ENCODE peak calls at places on chromosomes 16 and 17, in eight cellular contexts. K is psoas muscle; R is Peyer's patch; B is heart right ventricle; D is naive thymus-derived CD4-positive, alpha-beta T cell; I is brain microvascular endothelial cell; Y is sigmoid colon; A is left ventricle myocardium inferior. G is an unnamed sample.

GRCh38 chr16:8571061-8571596 is 19.2 kb downstream of the TMEM114 start:
- DNase-seq in K (no peak), R (no peak), B (no peak), D (no peak), I (peak; percentile 71), Y (no peak), A (no peak), G (no peak)

GRCh38 chr17:72724375-72724774 is 368.1 kb downstream of the SLC39A11 start:
- DNase-seq in K (no peak), R (no peak), B (no peak), D (no peak), I (no peak), Y (no peak), A (no peak), G (no peak)

GRCh38 chr17:28725660-28726395 is at the start of gene TLCD1:
- DNase-seq in K (peak; percentile 79), R (peak; percentile 89), B (peak; percentile 39), D (peak; percentile 40), I (peak; percentile 53), Y (peak; percentile 84), A (peak; percentile 68), G (peak; percentile 79)

GRCh38 chr16:70706948-70707465 is 21.2 kb upstream of the MTSS2 start:
- DNase-seq in K (no peak), R (no peak), B (no peak), D (no peak), I (peak; percentile 29), Y (peak; percentile 90), A (no peak), G (no peak)

GRCh38 chr17:81025756-81026155 is 9.2 kb upstream of the BAIAP2 start:
- DNase-seq in K (peak; percentile 71), R (no peak), B (no peak), D (no peak), I (no peak), Y (peak; percentile 74), A (no peak), G (no peak)

GRCh38 chr16:23594186-23594585 is 1.9 kb downstream of the NDUFAB1 start:
- DNase-seq in K (no peak), R (no peak), B (peak; percentile 41), D (no peak), I (no peak), Y (no peak), A (peak; percentile 36), G (no peak)

GRCh38 chr17:80284631-80285030 is 24.0 kb downstream of the RNF213 start:
- DNase-seq in K (peak; percentile 14), R (no peak), B (no peak), D (no peak), I (no peak), Y (no peak), A (no peak), G (no peak)

GRCh38 chr16:22946433-22946832 is 132.5 kb downstream of the HS3ST2 start:
- DNase-seq in K (no peak), R (no peak), B (no peak), D (no peak), I (no peak), Y (no peak), A (no peak), G (no peak)

GRCh38 chr17:65463242-65463641 is 98.2 kb downstream of the AXIN2 start:
- DNase-seq in K (peak; percentile 90), R (no peak), B (peak; percentile 50), D (no peak), I (peak; percentile 20), Y (no peak), A (peak; percentile 78), G (no peak)

GRCh38 chr16:72198641-72199250 is 26.8 kb upstream of the PMFBP1 start:
- DNase-seq in K (no peak), R (no peak), B (no peak), D (no peak), I (no peak), Y (no peak), A (no peak), G (no peak)

GRCh38 chr16:57843400-57843799 is 41.1 kb upstream of the KIFC3 start:
- DNase-seq in K (no peak), R (no peak), B (no peak), D (no peak), I (no peak), Y (no peak), A (no peak), G (no peak)

GRCh38 chr17:2215616-2216364 is 87.8 kb downstream of the SMG6 start:
- DNase-seq in K (peak; percentile 75), R (peak; percentile 60), B (peak; percentile 81), D (peak; percentile 77), I (peak; percentile 91), Y (peak; percentile 89), A (peak; percentile 79), G (peak; percentile 57)

GRCh38 chr16:80518436-80518835 is 22.4 kb upstream of the DYNLRB2 start:
- DNase-seq in K (no peak), R (no peak), B (no peak), D (peak; percentile 25), I (no peak), Y (no peak), A (no peak), G (no peak)

GRCh38 chr16:51144203-51144602 is 6.9 kb downstream of the SALL1 start:
- DNase-seq in K (no peak), R (no peak), B (no peak), D (no peak), I (no peak), Y (no peak), A (no peak), G (no peak)
- H3K27ac ChIP-seq in K (no peak overlapping the region), R (no peak overlapping the region), B (no peak overlapping the region), D (no peak overlapping the region), I (no peak overlapping the region), Y (no peak overlapping the region), A (no peak overlapping the region), G (no peak overlapping the region)

DNA sequence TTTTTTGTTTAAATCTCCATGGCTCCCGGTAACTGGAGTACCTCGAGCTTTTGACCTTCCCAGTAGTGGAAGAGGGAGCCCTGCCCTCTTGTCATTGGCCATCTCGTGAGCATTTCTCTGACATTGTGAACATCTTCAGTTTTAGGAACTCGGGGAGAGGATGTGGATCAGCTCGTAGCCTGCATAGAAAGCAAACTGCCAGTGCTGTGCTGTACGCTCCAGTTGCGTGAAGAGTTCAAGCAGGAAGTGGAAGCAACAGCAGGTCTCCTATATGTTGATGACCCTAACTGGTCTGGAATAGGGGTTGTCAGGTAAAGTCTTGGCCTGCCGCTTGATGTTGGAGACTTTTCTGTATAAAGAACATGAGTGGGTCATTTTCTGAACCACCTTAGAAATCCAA is 24.3 kb downstream of the NTAN1 start:
- DNase-seq in K (no peak), R (no peak), B (no peak), D (no peak), I (no peak), Y (peak; percentile 53), A (no peak), G (no peak)
- H3K36me3 ChIP-seq in K (peaks cover 72% of the 10 kb centered on the region), R (no peaks in the 10 kb centered on the region), B (peaks cover 99% of the 10 kb centered on the region), D (peaks cover 25% of the 10 kb centered on the region), I (peaks cover 67% of the 10 kb centered on the region), Y (peaks cover 88% of the 10 kb centered on the region), A (peaks cover 89% of the 10 kb centered on the region), G (peaks cover 18% of the 10 kb centered on the region)

GRCh38 chr17:40309938-40310510 is 1.0 kb downstream of the RARA start:
- DNase-seq in K (no peak), R (no peak), B (no peak), D (no peak), I (no peak), Y (peak; percentile 65), A (peak; percentile 28), G (peak; percentile 53)
- H3K4me3 ChIP-seq in K (peak overlapping the region; percentile 62), R (no peak overlapping the region), B (peak overlapping the region; percentile 44), D (peak overlapping the region; percentile 51), I (no peak overlapping the region), Y (no peak overlapping the region), A (peak overlapping the region; percentile 59), G (no peak overlapping the region)

GRCh38 chr17:57355090-57355859 is 99.0 kb downstream of the MSI2 start:
- DNase-seq in K (no peak), R (no peak), B (peak; percentile 54), D (no peak), I (no peak), Y (no peak), A (no peak), G (no peak)

GRCh38 chr17:57356153-57356721 is 99.9 kb downstream of the MSI2 start:
- DNase-seq in K (no peak), R (no peak), B (no peak), D (no peak), I (no peak), Y (no peak), A (no peak), G (no peak)

GRCh38 chr17:57357830-57358426 is 101.6 kb downstream of the MSI2 start:
- DNase-seq in K (no peak), R (peak; percentile 11), B (no peak), D (no peak), I (no peak), Y (no peak), A (no peak), G (no peak)

GRCh38 chr17:57356722-57357391 is 100.5 kb downstream of the MSI2 start:
- DNase-seq in K (no peak), R (no peak), B (no peak), D (no peak), I (no peak), Y (no peak), A (no peak), G (no peak)

DNA sequence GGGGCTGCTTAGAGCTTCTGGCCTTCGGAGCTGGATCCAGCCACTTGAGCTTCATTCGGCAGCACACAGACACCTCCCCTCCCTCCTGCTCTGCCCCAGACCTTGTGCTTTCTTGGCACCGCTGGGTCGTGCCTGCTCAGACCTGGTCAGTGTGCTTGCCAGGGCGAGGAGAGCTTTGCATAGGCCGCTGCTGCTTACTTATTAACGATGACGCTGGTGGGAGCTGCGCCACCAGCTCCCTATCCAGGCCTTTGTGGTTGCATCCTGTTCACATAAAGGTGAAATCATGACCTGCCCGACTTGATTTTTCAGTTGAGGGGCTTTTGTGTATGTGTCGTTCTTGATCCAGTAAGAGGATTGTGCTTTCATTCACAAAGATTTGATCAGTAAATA is 101.1 kb downstream of the MSI2 start:
- DNase-seq in K (peak; percentile 86), R (peak; percentile 31), B (peak; percentile 81), D (no peak), I (no peak), Y (no peak), A (peak; percentile 73), G (no peak)
- H3K27ac ChIP-seq in K (peak overlapping the region; percentile 82), R (peak overlapping the region; percentile 62), B (peak overlapping the region; percentile 63), D (no peak overlapping the region), I (no peak overlapping the region), Y (no peak overlapping the region), A (peak overlapping the region; percentile 81), G (no peak overlapping the region)

GRCh38 chr17:4167786-4168185 is 24.8 kb downstream of the CYB5D2 start:
- DNase-seq in K (no peak), R (no peak), B (no peak), D (peak; percentile 49), I (no peak), Y (no peak), A (no peak), G (no peak)
- H3K36me3 ChIP-seq in K (peaks cover 90% of the 10 kb centered on the region), R (no peaks in the 10 kb centered on the region), B (peaks cover 83% of the 10 kb centered on the region), D (peaks cover 31% of the 10 kb centered on the region), I (peaks cover 56% of the 10 kb centered on the region), Y (peaks cover 99% of the 10 kb centered on the region), A (peaks cover 83% of the 10 kb centered on the region), G (peaks cover 34% of the 10 kb centered on the region)

DNA sequence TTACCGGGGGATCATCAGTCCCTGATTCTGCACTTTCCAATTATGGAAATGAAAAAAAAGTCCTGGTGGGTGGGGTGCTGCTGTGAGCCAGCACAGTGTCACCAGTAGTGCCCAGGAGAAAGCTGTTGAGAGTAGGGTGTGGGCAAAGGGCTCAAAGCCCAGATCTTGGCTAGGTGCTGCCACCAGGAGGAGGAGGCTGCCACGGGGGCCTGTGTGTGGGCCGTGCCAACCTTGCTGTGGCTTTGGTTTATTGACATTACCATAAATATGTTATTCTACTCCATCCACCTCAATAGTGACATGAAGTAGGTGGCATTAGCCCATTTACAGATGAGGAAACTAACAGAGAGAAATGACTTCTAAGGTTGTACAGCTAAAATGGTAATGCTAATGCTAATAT is 6.7 kb upstream of the PRPSAP2 start:
- DNase-seq in K (no peak), R (no peak), B (no peak), D (no peak), I (no peak), Y (no peak), A (no peak), G (no peak)
- H3K4me3 ChIP-seq in K (no peak overlapping the region), R (no peak overlapping the region), B (no peak overlapping the region), D (no peak overlapping the region), I (no peak overlapping the region), Y (no peak overlapping the region), A (no peak overlapping the region), G (no peak overlapping the region)